ENCODE peak calls at places on chromosomes 12 and 14, in seven cellular contexts. F is pons; P is left cardiac atrium; U is GM20000; Y is COLO829; B is dermis microvascular lymphatic vessel endothelial cell; G is activated CD8-positive, alpha-beta memory T cell treated with anti-CD3 and anti-CD28 coated beads for 1 hour. J is an unnamed sample.

GRCh38 chr14:30431552-30431951 is 127.4 kb upstream of the G2E3 start:
- DNase-seq in P (no peak), B (no peak), U (no peak), F (no peak), G (no peak), Y (no peak), J (no peak)

GRCh38 chr14:103700753-103701490 is 14.3 kb downstream of the XRCC3 start:
- DNase-seq in Y (no peak), F (no peak), G (no peak), U (no peak), P (peak), B (no peak), J (no peak)

GRCh38 chr14:69749956-69750355 is 17.0 kb upstream of the SRSF5 start:
- DNase-seq in U (no peak), F (no peak), B (no peak), P (no peak), G (no peak), Y (no peak), J (no peak)

GRCh38 chr12:51889216-51890134 is 1.6 kb downstream of the ANKRD33 start:
- DNase-seq in G (no peak), U (no peak), F (no peak), B (no peak), Y (no peak), P (peak), J (no peak)

GRCh38 chr12:128971802-128972201 is 118.5 kb downstream of the GLT1D1 start:
- DNase-seq in G (no peak), F (no peak), P (no peak), U (no peak), Y (no peak), B (no peak), J (peak)

GRCh38 chr14:42927313-42927712 is 1320.6 kb downstream of the LRFN5 start:
- DNase-seq in G (no peak), Y (no peak), U (no peak), P (no peak), F (no peak), B (no peak), J (no peak)

GRCh38 chr12:96034631-96035282 is 630 bp downstream of the LTA4H start:
- DNase-seq in G (no peak), P (peak), F (peak), Y (peak), U (no peak), B (no peak), J (peak)

GRCh38 chr12:42729532-42729895 is 140.0 kb upstream of the PRICKLE1 start:
- DNase-seq in B (no peak), P (no peak), F (no peak), Y (no peak), U (no peak), G (no peak), J (no peak)

GRCh38 chr14:23570806-23571483 is 3.4 kb upstream of the AP1G2 start:
- DNase-seq in P (no peak), U (no peak), B (no peak), Y (no peak), G (no peak), F (no peak), J (no peak)

GRCh38 chr14:21039585-21040369 is 2.4 kb upstream of the RNASE7 start:
- DNase-seq in F (peak), G (no peak), B (peak), P (no peak), U (peak), Y (peak), J (peak)

GRCh38 chr14:77007975-77008421 is 20.5 kb downstream of the IRF2BPL start:
- DNase-seq in P (no peak), Y (no peak), G (no peak), B (no peak), U (no peak), F (no peak), J (no peak)

GRCh38 chr12:25583545-25583944 is 30.5 kb upstream of the LMNTD1 start:
- DNase-seq in F (peak), U (no peak), Y (no peak), P (peak), B (no peak), G (no peak), J (no peak)

GRCh38 chr12:122825773-122826724 is 9.2 kb upstream of the HIP1R start:
- DNase-seq in G (no peak), B (no peak), F (peak), Y (no peak), P (no peak), U (no peak), J (no peak)

GRCh38 chr12:94260717-94261116 is 112.3 kb downstream of the PLXNC1 start:
- DNase-seq in G (no peak), Y (no peak), U (no peak), P (no peak), F (no peak), B (no peak), J (no peak)

GRCh38 chr14:99573436-99574098 is 30.4 kb downstream of the CCDC85C start:
- DNase-seq in P (no peak), F (no peak), G (no peak), U (no peak), Y (no peak), B (no peak), J (no peak)

GRCh38 chr12:31728289-31728916 is 418 bp downstream of the AMN1 start:
- DNase-seq in F (peak), Y (no peak), P (peak), B (no peak), U (no peak), G (no peak), J (peak)

GRCh38 chr12:91921555-91921954 is 224.1 kb downstream of the BTG1 start:
- DNase-seq in B (no peak), P (no peak), G (no peak), U (no peak), Y (no peak), F (no peak), J (no peak)

GRCh38 chr12:84911331-84912190 is 1.0 kb downstream of the SLC6A15 start:
- DNase-seq in F (peak), U (peak), B (no peak), P (no peak), Y (peak), G (no peak), J (no peak)

GRCh38 chr12:72790273-72790672 is 518.1 kb downstream of the TRHDE start:
- DNase-seq in G (no peak), U (no peak), P (no peak), Y (no peak), B (no peak), F (no peak), J (no peak)

GRCh38 chr12:117060236-117060926 is 38.8 kb downstream of the TESC start:
- DNase-seq in F (no peak), G (no peak), P (no peak), Y (no peak), U (no peak), B (no peak), J (no peak)

GRCh38 chr12:104448475-104448874 is 8.3 kb upstream of the CHST11 start:
- DNase-seq in P (no peak), F (no peak), G (no peak), U (no peak), Y (peak), B (no peak), J (no peak)

J was measured in OCI-LY7.